ENCODE peak calls at places on chromosomes 6 and 20, in ten cellular contexts. C is activated CD8-positive, alpha-beta memory T cell treated with anti-CD3 and anti-CD28 coated beads for 48 hours; F is RWPE1; Q is AG08395; M is stimulated activated CD4-positive, alpha-beta T cell treated with anti-CD3 and anti-CD28 coated beads, Interleukin-4, amount 100 ng/mL, for 4 hours; A is EH; V is HT-29; R is Daoy; K is H7; T is occipital lobe. Z is an unnamed sample.
A peak's percentile ranks its signal among the peaks of the same experiment; 100 is the strongest.

GRCh38 chr20:62647521-62648317 is 5.4 kb downstream of the SLCO4A1 start:
- DNase-seq in C (no peak), F (no peak), Q (no peak), M (no peak), A (no peak), V (no peak), R (no peak), K (no peak), T (no peak), Z (no peak)

GRCh38 chr20:56656632-56657031 is 27.5 kb downstream of the TFAP2C start:
- DNase-seq in C (no peak), F (no peak), Q (peak; percentile 58), M (no peak), A (peak; percentile 19), V (no peak), R (peak; percentile 9), K (no peak), T (no peak), Z (no peak)

GRCh38 chr6:157982297-157982579 is 575 bp downstream of the SYNJ2 start:
- DNase-seq in C (no peak), F (peak; percentile 47), Q (peak; percentile 21), M (no peak), A (peak; percentile 56), V (peak; percentile 58), R (peak; percentile 64), K (no peak), T (no peak), Z (no peak)

GRCh38 chr20:25125636-25126035 is 43.7 kb upstream of the VSX1 start:
- DNase-seq in C (no peak), F (no peak), Q (no peak), M (no peak), A (no peak), V (no peak), R (no peak), K (no peak), T (no peak), Z (no peak)

GRCh38 chr6:151546941-151547659 is 53.3 kb downstream of the CCDC170 start:
- DNase-seq in C (no peak), F (no peak), Q (no peak), M (no peak), A (no peak), V (no peak), R (no peak), K (no peak), T (no peak), Z (no peak)

GRCh38 chr6:53103993-53104675 is 38.9 kb downstream of the FBXO9 start:
- DNase-seq in C (no peak), F (no peak), Q (peak; percentile 18), M (no peak), A (peak; percentile 41), V (peak; percentile 80), R (no peak), K (peak; percentile 6), T (no peak), Z (peak; percentile 31)

GRCh38 chr6:99241905-99242534 is 107.5 kb downstream of the FAXC start:
- DNase-seq in C (no peak), F (peak; percentile 20), Q (peak; percentile 2), M (no peak), A (peak; percentile 30), V (peak; percentile 42), R (peak; percentile 13), K (peak; percentile 36), T (peak; percentile 18), Z (peak; percentile 61)

GRCh38 chr6:121652726-121653623 is 217.5 kb downstream of the GJA1 start:
- DNase-seq in C (no peak), F (peak; percentile 38), Q (peak; percentile 69), M (no peak), A (peak; percentile 88), V (no peak), R (peak; percentile 57), K (no peak), T (no peak), Z (peak; percentile 78)

GRCh38 chr6:90545450-90545849 is 41.4 kb downstream of the MAP3K7 start:
- DNase-seq in C (no peak), F (no peak), Q (no peak), M (no peak), A (peak; percentile 4), V (no peak), R (no peak), K (no peak), T (no peak), Z (no peak)

GRCh38 chr6:90266845-90267621 is 29.6 kb downstream of the BACH2 start:
- DNase-seq in C (no peak), F (no peak), Q (no peak), M (no peak), A (no peak), V (no peak), R (no peak), K (no peak), T (no peak), Z (no peak)

GRCh38 chr20:57381596-57382503 is 9.3 kb upstream of the RBM38 start:
- DNase-seq in C (peak; percentile 79), F (peak; percentile 93), Q (peak; percentile 90), M (peak; percentile 79), A (peak; percentile 72), V (peak; percentile 97), R (peak; percentile 67), K (peak; percentile 90), T (peak; percentile 64), Z (peak; percentile 91)

GRCh38 chr6:147560670-147561069 is 52.2 kb downstream of the SAMD5 start:
- DNase-seq in C (no peak), F (no peak), Q (no peak), M (no peak), A (no peak), V (no peak), R (no peak), K (no peak), T (no peak), Z (no peak)

GRCh38 chr6:83467620-83468036 is 36.8 kb upstream of the ME1 start:
- DNase-seq in C (no peak), F (no peak), Q (no peak), M (no peak), A (no peak), V (no peak), R (no peak), K (no peak), T (peak; percentile 21), Z (peak; percentile 1)

GRCh38 chr20:41664584-41664983 is 46.4 kb upstream of the CHD6 start:
- DNase-seq in C (no peak), F (peak; percentile 41), Q (no peak), M (no peak), A (peak; percentile 22), V (peak; percentile 45), R (peak; percentile 46), K (peak; percentile 33), T (no peak), Z (peak; percentile 7)

GRCh38 chr6:142302427-142303190 is 802 bp downstream of the ADGRG6 start:
- DNase-seq in C (no peak), F (peak; percentile 40), Q (no peak), M (no peak), A (no peak), V (peak; percentile 72), R (no peak), K (peak; percentile 5), T (no peak), Z (no peak)

GRCh38 chr6:158879180-158879579 is 60.0 kb upstream of the EZR start:
- DNase-seq in C (peak; percentile 54), F (no peak), Q (no peak), M (no peak), A (peak; percentile 67), V (no peak), R (peak; percentile 45), K (no peak), T (no peak), Z (no peak)